ENCODE peak calls at places on chromosomes 12 and 14, in four cellular contexts. X is GM06990, M is progenitor cell of endocrine pancreas, O is hepatocyte. B is an unnamed sample.

GRCh38 chr14:45112886-45113772 is 21.2 kb downstream of the FKBP3 start:
- DNase-seq in M (no peak), O (no peak), X (no peak), B (no peak)

GRCh38 chr14:39289523-39289922 is 55.8 kb downstream of the MIA2 start:
- DNase-seq in X (no peak), M (no peak), O (no peak), B (no peak)

GRCh38 chr14:95297832-95298231 is 21.9 kb downstream of the CLMN start:
- DNase-seq in O (no peak), M (no peak), X (no peak), B (no peak)

GRCh38 chr12:96045566-96045965 is 10.2 kb upstream of the LTA4H start:
- DNase-seq in M (no peak), O (no peak), X (peak), B (no peak)

GRCh38 chr14:64673748-64674147 is 30.5 kb upstream of the PLEKHG3 start:
- DNase-seq in X (peak), M (no peak), O (no peak), B (no peak)

GRCh38 chr12:94704452-94704871 is 54.1 kb upstream of the TMCC3 start:
- DNase-seq in X (no peak), M (no peak), O (peak), B (no peak)

GRCh38 chr12:4293299-4293941 is 19.9 kb downstream of the CCND2 start:
- DNase-seq in X (no peak), O (no peak), M (no peak), B (no peak)

GRCh38 chr14:59540852-59541251 is 35.8 kb downstream of the CCDC175 start:
- DNase-seq in O (no peak), X (no peak), M (no peak), B (no peak)

GRCh38 chr12:1797011-1797901 is 23.1 kb upstream of the LRTM2 start:
- DNase-seq in M (no peak), O (no peak), X (peak), B (peak)

GRCh38 chr14:75291331-75291730 is 12.7 kb downstream of the FOS start:
- DNase-seq in X (no peak), O (no peak), M (no peak), B (no peak)

GRCh38 chr14:55071870-55072640 is 20.6 kb downstream of the MAPK1IP1L start:
- DNase-seq in O (peak), X (peak), M (no peak), B (peak)

GRCh38 chr14:51844482-51844881 is 15.9 kb upstream of the GNG2 start:
- DNase-seq in X (peak), M (no peak), O (no peak), B (no peak)

GRCh38 chr14:70536830-70537229 is 2.0 kb upstream of the ADAM20 start:
- DNase-seq in O (no peak), M (no peak), X (no peak), B (no peak)

GRCh38 chr14:90660865-90661570 is 155.2 kb downstream of the TTC7B start:
- DNase-seq in X (no peak), O (no peak), M (no peak), B (no peak)

GRCh38 chr12:30837595-30837994 is 82.8 kb upstream of the CAPRIN2 start:
- DNase-seq in M (no peak), O (no peak), X (no peak), B (no peak)

GRCh38 chr12:74646831-74647230 is 109.2 kb downstream of the ATXN7L3B start:
- DNase-seq in M (no peak), X (no peak), O (peak), B (no peak)

GRCh38 chr14:100025111-100025510 is 40.1 kb upstream of the EVL start:
- DNase-seq in X (peak), M (no peak), O (peak), B (peak)

GRCh38 chr12:54740882-54741281 is 92.7 kb upstream of the DCD start:
- DNase-seq in O (no peak), X (no peak), M (no peak), B (no peak)

GRCh38 chr14:99268776-99269510 is 3.1 kb downstream of the BCL11B start:
- DNase-seq in X (no peak), M (no peak), O (no peak), B (no peak)

GRCh38 chr12:116164263-116164817 is 113.2 kb downstream of the MED13L start:
- DNase-seq in M (no peak), O (no peak), X (no peak), B (no peak)

GRCh38 chr12:96237465-96238077 is 43.4 kb downstream of the ELK3 start:
- DNase-seq in M (no peak), X (no peak), O (no peak), B (no peak)

GRCh38 chr14:64878775-64879634 is 702 bp downstream of the SPTB start:
- DNase-seq in M (no peak), X (peak), O (peak), B (no peak)

GRCh38 chr14:104103061-104104005 is 17.8 kb downstream of the ASPG start:
- DNase-seq in M (no peak), X (no peak), O (no peak), B (no peak)

DNA sequence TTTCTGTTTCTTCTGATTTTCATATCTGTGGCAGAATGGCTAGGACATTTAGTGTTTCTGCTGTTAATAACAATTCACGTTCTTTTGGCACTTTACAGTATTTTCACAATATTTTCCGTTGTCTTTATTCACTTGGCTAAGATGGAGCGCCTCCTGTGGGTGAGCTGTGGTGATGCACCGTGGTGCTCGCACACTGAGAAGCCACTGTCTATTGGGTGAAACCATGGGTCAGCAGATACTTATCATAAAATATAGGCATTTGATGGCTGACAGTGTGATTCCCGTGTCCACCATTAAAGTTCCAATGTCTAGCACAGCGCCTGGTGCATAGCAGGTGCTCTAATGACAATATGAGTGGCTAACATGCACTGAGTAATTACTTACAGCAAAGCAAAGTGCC is 141.8 kb downstream of the VRK1 start:
- DNase-seq in X (no peak), M (no peak), O (no peak), B (no peak)
- TF ChIP-seq CTCF in X (peak), M (peak), O (peak), B (peak)

DNA sequence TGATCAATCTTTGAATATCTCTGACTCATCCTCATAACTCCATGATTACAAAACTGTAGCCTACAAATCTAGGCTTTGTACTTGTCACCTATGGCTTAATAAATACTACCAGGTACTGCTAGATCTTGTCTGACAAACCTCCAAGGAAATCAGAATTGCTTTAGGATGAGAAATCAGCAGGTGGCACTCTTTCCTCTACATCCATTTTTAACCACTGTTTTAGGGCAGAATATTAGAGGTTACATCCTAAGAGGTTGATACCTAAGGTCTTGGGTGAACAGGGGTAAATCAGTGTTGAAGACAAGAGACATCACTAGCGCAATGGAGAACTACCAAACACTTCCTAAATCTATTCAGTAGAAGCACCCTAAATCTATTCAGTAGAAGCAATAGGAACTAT is 63.1 kb upstream of the SOX5 start:
- DNase-seq in X (no peak), O (peak), M (no peak), B (no peak)
- TF ChIP-seq CTCF in X (peak), O (peak), M (no peak), B (peak)

GRCh38 chr12:50083301-50083700 is 1.8 kb upstream of the SMARCD1 start:
- DNase-seq in M (no peak), X (no peak), O (no peak), B (no peak)

GRCh38 chr12:50084775-50085614 is at the start of gene SMARCD1:
- DNase-seq in O (peak), X (peak), M (peak), B (peak)

GRCh38 chr12:50079771-50080170 is 5.4 kb upstream of the SMARCD1 start:
- DNase-seq in M (no peak), X (no peak), O (no peak), B (no peak)

GRCh38 chr12:50081096-50081808 is 3.9 kb upstream of the SMARCD1 start:
- DNase-seq in M (no peak), X (no peak), O (no peak), B (no peak)

DNA sequence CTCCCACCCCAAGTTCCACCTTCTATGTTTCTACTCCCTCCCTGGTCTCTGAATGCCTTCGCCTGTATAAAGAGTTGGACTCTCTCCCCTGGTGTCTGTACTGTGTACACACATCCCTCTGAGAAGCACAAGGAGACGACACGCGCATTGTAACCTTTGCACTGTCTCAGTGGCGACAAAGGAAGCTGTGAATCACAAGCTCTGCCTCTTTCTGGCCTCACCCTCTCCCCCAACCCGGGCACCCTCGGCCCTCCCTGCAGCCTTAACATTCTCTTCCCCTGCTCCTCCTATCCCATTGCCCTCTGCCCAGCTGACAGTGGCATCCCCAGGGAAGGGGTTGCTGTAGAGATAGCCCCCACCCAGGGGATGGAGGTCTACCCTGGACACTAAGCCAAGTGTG is 2.5 kb upstream of the SMARCD1 start:
- DNase-seq in X (no peak), M (no peak), O (peak), B (no peak)
- TF ChIP-seq CTCF in X (no peak), M (no peak), O (no peak), B (no peak)

GRCh38 chr12:42023733-42024494 is 120.8 kb downstream of the GXYLT1 start:
- DNase-seq in M (peak), X (peak), O (peak), B (peak)
- TF ChIP-seq CTCF in M (peak), X (peak), O (peak), B (peak)

DNA sequence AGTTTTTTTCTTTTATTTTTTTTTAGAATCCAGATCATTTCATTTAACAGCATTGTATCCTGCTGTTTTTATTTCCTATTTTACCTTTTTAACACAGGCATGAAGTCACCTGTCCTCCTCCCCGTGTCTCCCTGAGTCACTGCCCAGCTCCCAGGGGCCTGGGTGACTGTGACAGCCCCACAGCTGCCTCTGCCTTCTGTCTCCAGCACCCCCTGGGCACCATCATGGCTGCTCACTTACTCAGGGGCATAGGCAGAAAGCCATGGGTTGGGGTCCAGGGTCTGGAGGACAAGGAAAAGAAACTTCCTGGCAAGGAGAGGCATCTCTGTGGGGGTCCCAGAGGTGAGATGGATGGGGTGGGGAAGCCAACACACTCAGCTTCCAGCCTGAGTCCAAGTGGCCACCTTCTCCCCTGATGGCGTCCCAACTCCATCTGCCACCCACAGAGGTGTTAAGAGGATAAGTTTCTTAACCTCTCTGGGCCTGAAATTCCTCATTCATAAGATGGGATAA is 25.3 kb downstream of the TMEM63C start:
- DNase-seq in M (no peak), X (no peak), O (no peak), B (no peak)
- TF ChIP-seq CTCF in M (no peak), X (no peak), O (no peak), B (no peak)

GRCh38 chr14:86640288-86640687 is 1110.3 kb downstream of the FLRT2 start:
- DNase-seq in O (no peak), M (no peak), X (no peak), B (no peak)
- TF ChIP-seq CTCF in O (no peak), M (no peak), X (no peak), B (no peak)

GRCh38 chr12:111505601-111506036 is 93.5 kb downstream of the ATXN2 start:
- DNase-seq in O (no peak), M (no peak), X (no peak), B (no peak)
- TF ChIP-seq CTCF in O (no peak), M (no peak), X (no peak), B (no peak)

GRCh38 chr14:21768116-21768874 is 94.7 kb upstream of the OR4E1 start:
- DNase-seq in X (no peak), M (no peak), O (peak), B (peak)
- TF ChIP-seq CTCF in X (peak), M (peak), O (peak), B (peak)

DNA sequence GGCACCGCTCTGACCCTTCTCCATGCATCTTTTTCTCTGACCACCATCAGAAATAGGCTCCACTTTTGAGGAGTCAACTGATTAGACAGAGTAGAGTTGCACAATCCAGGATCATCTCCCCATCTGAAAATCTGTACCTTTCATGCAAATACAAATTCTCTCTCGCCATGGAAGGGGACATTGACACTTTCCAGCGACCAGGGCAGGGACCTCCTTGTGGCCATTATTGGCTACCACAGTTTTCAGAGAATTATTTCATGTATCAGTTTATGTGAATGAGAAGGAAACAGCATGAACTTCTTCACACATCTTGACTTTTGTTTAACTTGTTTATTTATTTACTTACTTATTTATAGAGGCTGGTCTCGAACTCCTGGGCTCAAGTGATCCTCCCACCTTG is 13.8 kb upstream of the RAN start:
- DNase-seq in X (no peak), O (no peak), M (no peak), B (no peak)
- TF ChIP-seq CTCF in X (no peak), O (no peak), M (no peak), B (no peak)

GRCh38 chr14:21399311-21399870 is 15.6 kb upstream of the SUPT16H start:
- DNase-seq in X (no peak), O (no peak), M (no peak), B (no peak)

GRCh38 chr14:21398901-21399300 is 15.1 kb upstream of the SUPT16H start:
- DNase-seq in X (no peak), M (no peak), O (no peak), B (no peak)

DNA sequence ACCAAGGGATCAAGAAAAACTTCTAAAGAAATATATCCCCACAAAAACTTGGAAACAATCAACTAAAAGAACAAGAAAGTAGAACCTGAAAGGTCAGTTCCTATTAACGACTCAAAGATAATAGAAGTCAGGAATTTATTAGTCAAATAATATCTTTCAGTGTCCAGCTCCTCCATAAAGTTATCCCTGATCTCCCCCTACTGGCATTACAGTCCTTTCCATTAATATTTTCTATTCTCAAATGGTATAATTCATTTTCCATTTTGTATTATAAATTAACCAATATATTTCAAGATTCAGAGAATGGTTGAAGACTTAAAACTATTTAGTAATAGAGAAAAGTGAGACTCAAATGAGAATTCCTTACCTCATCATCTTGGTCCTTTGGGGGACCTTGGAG is 11.6 kb upstream of the SUPT16H start:
- DNase-seq in X (no peak), O (no peak), M (no peak), B (no peak)
- TF ChIP-seq CTCF in X (no peak), O (no peak), M (no peak), B (peak)